ENCODE peak calls at places on chromosomes 4 and X, in six cellular contexts. X, U, B, I, M and R are unnamed samples.

GRCh38 chr4:10579700-10580099 is 104.9 kb downstream of the CLNK start:
- DNase-seq in B (no peak), X (no peak), U (no peak), I (peak; percentile 70), M (no peak), R (no peak)

GRCh38 chr4:188107931-188108843 is 1.2 kb downstream of the TRIML2 start:
- DNase-seq in I (peak; percentile 64), U (no peak), X (peak; percentile 56), M (peak; percentile 91), B (peak; percentile 49), R (peak; percentile 26)

GRCh38 chr4:30555778-30556177 is 164.4 kb upstream of the PCDH7 start:
- DNase-seq in X (no peak), U (no peak), M (no peak), I (no peak), B (no peak), R (no peak)

GRCh38 chr4:149708513-149709175 is 107.0 kb downstream of the IQCM start:
- DNase-seq in I (no peak), U (no peak), X (no peak), M (no peak), B (peak; percentile 46), R (peak; percentile 50)

GRCh38 chr4:112280657-112281056 is 5.0 kb downstream of the TIFA start:
- DNase-seq in I (no peak), X (no peak), B (no peak), U (no peak), M (no peak), R (no peak)

GRCh38 chr4:73868206-73869129 is 725 bp upstream of the CXCL1 start:
- DNase-seq in B (no peak), M (peak; percentile 15), U (peak; percentile 5), X (no peak), I (no peak), R (peak; percentile 74)

GRCh38 chrX:66162331-66162822 is 1.7 kb upstream of the HEPH start:
- DNase-seq in I (no peak), B (no peak), M (no peak), X (no peak), U (no peak), R (no peak)

GRCh38 chr4:123433573-123433972 is 37.0 kb downstream of the SPRY1 start:
- DNase-seq in X (no peak), M (no peak), I (no peak), U (no peak), B (no peak), R (no peak)

GRCh38 chr4:173152104-173152503 is 16.5 kb upstream of the GALNT7 start:
- DNase-seq in X (no peak), M (no peak), U (no peak), B (no peak), I (no peak), R (no peak)

GRCh38 chr4:14792702-14793227 is 209.5 kb upstream of the CPEB2 start:
- DNase-seq in B (no peak), M (no peak), X (no peak), I (no peak), U (no peak), R (no peak)

GRCh38 chr4:3461515-3462291 is 1.4 kb upstream of the DOK7 start:
- DNase-seq in U (no peak), B (no peak), I (no peak), X (no peak), M (no peak), R (no peak)

GRCh38 chrX:136627381-136627780 is 20.6 kb upstream of the CD40LG start:
- DNase-seq in U (no peak), I (no peak), M (no peak), B (no peak), X (no peak), R (no peak)

GRCh38 chr4:15781427-15782095 is 3.4 kb downstream of the CD38 start:
- DNase-seq in M (peak; percentile 8), X (no peak), U (no peak), I (no peak), B (no peak), R (no peak)

GRCh38 chrX:22674947-22675346 is 324.8 kb upstream of the DDX53 start:
- DNase-seq in B (no peak), X (no peak), U (no peak), M (no peak), I (no peak), R (no peak)

GRCh38 chr4:74964311-74964710 is 31.4 kb downstream of the PARM1 start:
- DNase-seq in U (no peak), I (no peak), B (no peak), X (no peak), M (no peak), R (no peak)

GRCh38 chrX:153971632-153972367 is at the start of gene HCFC1:
- DNase-seq in M (peak; percentile 97), X (peak; percentile 86), I (peak; percentile 86), B (peak; percentile 84), U (peak; percentile 88), R (peak; percentile 89)

GRCh38 chr4:55079451-55080173 is 45.8 kb downstream of the KDR start:
- DNase-seq in I (no peak), B (no peak), U (no peak), X (no peak), M (no peak), R (no peak)

GRCh38 chrX:97109730-97110129 is 226.0 kb downstream of the RPA4 start:
- DNase-seq in M (no peak), B (no peak), I (no peak), U (no peak), X (no peak), R (no peak)

GRCh38 chrX:151703487-151703886 is 8.2 kb downstream of the PRRG3 start:
- DNase-seq in I (no peak), B (no peak), X (no peak), M (no peak), U (no peak), R (no peak)

GRCh38 chr4:7420661-7421040 is 14.1 kb downstream of the PSAPL1 start:
- DNase-seq in B (no peak), M (no peak), I (no peak), U (no peak), X (peak; percentile 26), R (no peak)

GRCh38 chrX:47958943-47959342 is 44.8 kb downstream of the ZNF182 start:
- DNase-seq in B (no peak), M (peak; percentile 33), X (no peak), I (peak; percentile 36), U (no peak), R (no peak)

GRCh38 chr4:100280807-100281206 is 90.5 kb upstream of the DDIT4L start:
- DNase-seq in B (no peak), U (no peak), M (no peak), I (no peak), X (no peak), R (no peak)

GRCh38 chr4:100284302-100284701 is 94.0 kb upstream of the DDIT4L start:
- DNase-seq in B (no peak), I (no peak), X (no peak), M (peak; percentile 20), U (no peak), R (no peak)

GRCh38 chr4:100278567-100278966 is 88.3 kb upstream of the DDIT4L start:
- DNase-seq in U (no peak), X (no peak), B (no peak), I (no peak), M (no peak), R (no peak)
- H2BK120ac ChIP-seq in U (no peak overlapping the region), X (no peak overlapping the region), B (no peak overlapping the region), I (no peak overlapping the region), M (no peak overlapping the region), R (no peak overlapping the region)

DNA sequence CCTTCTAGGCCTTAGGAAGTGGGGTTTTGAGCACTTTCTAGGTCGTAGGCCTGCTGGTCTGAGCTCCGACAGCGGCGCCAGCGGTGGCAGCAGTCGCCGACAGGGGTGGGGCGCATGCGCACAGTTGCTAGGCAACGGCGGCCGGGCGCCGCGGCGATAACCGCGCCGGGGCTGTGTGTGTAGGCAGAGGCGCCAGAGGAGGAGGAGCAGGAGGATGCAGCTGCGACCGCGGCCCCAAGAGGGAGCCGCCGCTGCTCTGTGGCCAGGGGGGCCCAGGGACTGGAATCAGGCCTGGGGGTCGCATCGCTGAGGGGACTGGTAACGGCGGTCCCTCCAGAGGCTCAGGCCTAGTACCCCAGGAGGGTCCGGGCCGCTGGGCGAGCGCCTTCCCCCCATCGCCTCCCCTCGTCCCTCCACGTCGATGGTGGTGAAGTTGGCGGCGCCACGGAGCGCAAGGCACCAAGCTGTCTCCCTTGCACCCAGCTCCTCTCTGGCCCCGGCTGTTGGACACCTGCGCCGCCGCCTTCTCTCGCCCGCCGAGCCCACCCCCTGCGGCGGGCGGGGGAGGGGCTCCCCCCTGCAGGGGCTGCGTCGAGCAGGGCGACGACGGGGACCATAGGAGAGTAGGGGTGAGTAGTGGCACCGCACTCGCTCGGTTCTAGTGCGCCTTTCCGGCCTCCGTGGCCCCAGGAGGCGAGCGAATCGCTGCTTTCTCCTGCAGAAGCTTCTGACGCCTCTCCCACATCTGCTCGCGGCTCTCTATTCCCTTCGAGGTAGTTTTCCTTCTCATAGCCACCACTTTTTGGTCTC is 58.6 kb upstream of the ZC4H2 start:
- DNase-seq in X (peak; percentile 79), I (peak; percentile 90), M (peak; percentile 23), U (peak; percentile 78), B (peak; percentile 68), R (peak; percentile 82)
- H3K18ac ChIP-seq in X (peak within 1 kb of the TSS; percentile 60), I (peak within 1 kb of the TSS; percentile 30), M (no peak within 1 kb of the TSS), U (peak within 1 kb of the TSS; percentile 71), B (peak within 1 kb of the TSS; percentile 64), R (peak within 1 kb of the TSS; percentile 21)

GRCh38 chr4:76366737-76367136 is 54.2 kb downstream of the CCDC158 start:
- DNase-seq in B (no peak), I (no peak), X (no peak), U (no peak), M (no peak), R (no peak)

GRCh38 chr4:76364763-76365162 is 56.2 kb downstream of the CCDC158 start:
- DNase-seq in I (no peak), M (no peak), B (no peak), U (no peak), X (no peak), R (no peak)

GRCh38 chr4:76363556-76364290 is 57.2 kb downstream of the STBD1 start:
- DNase-seq in M (peak; percentile 10), I (no peak), X (no peak), B (peak; percentile 41), U (no peak), R (no peak)

GRCh38 chr4:76361689-76362412 is 55.3 kb downstream of the STBD1 start:
- DNase-seq in M (no peak), X (no peak), B (no peak), U (no peak), I (no peak), R (no peak)

DNA sequence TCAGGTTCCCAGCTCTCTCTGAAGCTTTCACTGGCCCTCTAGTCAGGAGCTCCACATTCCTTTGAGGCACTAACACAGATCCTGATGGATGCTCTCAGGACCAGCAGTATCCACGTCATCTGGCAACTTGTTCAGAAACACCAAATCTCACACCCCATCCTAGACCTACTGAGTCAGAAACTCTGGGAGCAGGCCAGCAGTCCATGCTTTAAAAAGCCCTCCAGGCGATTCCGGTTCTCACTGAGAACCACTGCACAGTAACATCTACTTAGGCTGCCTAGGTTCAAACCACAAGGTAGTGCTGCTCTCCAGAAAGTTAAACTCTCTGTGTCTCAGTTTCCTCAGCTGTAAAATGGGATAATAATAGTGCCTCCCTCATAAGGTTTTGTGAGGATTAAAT is 55.3 kb downstream of the CCDC158 start:
- DNase-seq in B (peak; percentile 46), M (no peak), I (no peak), X (no peak), U (no peak), R (no peak)
- H3K9me3 ChIP-seq in B (no peaks in the 10 kb centered on the region), M (no peaks in the 10 kb centered on the region), I (no peaks in the 10 kb centered on the region), X (no peaks in the 10 kb centered on the region), U (no peaks in the 10 kb centered on the region), R (no peaks in the 10 kb centered on the region)

DNA sequence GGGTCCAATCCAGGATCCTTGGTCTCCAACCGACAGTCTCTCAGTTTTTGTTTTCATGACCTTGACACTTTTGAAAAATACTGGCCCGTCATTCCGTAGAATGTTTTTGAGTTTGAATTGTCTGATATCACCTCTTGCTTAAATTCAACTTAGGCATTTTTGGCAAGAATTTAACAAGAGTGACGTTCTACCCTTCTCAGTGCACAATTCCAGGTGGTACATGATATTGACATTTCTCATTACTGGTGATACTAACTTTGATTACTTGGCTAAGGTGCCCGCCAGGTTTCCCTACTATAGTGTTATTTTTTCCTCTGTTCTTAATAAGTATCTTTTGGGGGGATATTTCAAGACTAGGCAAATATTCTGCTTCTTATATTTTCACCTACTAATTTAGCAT is 215.1 kb downstream of the NR3C2 start:
- DNase-seq in X (no peak), U (no peak), B (no peak), M (no peak), I (no peak), R (no peak)
- H2BK120ac ChIP-seq in X (no peak overlapping the region), U (no peak overlapping the region), B (no peak overlapping the region), M (no peak overlapping the region), I (no peak overlapping the region), R (no peak overlapping the region)